ENCODE peak calls at places on chromosomes 2 and 18, in eight cellular contexts. N is CD8-positive, alpha-beta T cell; W is fibroblast of the aortic adventitia; U is suprapubic skin; E is HepG2; K is AG04449; V is choroid plexus epithelial cell; Z is ovary. A is an unnamed sample.

GRCh38 chr2:232447638-232448472 is 8.1 kb upstream of the ALPI start:
- DNase-seq in N (no peak), W (no peak), U (no peak), E (no peak), K (no peak), V (no peak), Z (peak), A (peak)

GRCh38 chr2:85854166-85854509 is 34.7 kb downstream of the ST3GAL5 start:
- DNase-seq in N (no peak), W (no peak), U (no peak), E (no peak), K (no peak), V (no peak), Z (no peak), A (no peak)

GRCh38 chr2:1219901-1220691 is 193.2 kb upstream of the TPO start:
- DNase-seq in N (no peak), W (no peak), U (no peak), E (no peak), K (peak), V (peak), Z (no peak), A (no peak)

GRCh38 chr2:170523506-170523905 is 191.6 kb upstream of the SP5 start:
- DNase-seq in N (no peak), W (no peak), U (no peak), E (peak), K (no peak), V (no peak), Z (no peak), A (no peak)

GRCh38 chr18:61244632-61245031 is 88.6 kb upstream of the CDH20 start:
- DNase-seq in N (no peak), W (no peak), U (no peak), E (no peak), K (no peak), V (no peak), Z (no peak), A (no peak)

GRCh38 chr2:55949613-55950012 is 26.0 kb upstream of the EFEMP1 start:
- DNase-seq in N (no peak), W (no peak), U (no peak), E (no peak), K (no peak), V (peak), Z (no peak), A (no peak)

GRCh38 chr18:5568416-5568815 is 24.6 kb upstream of the EPB41L3 start:
- DNase-seq in N (no peak), W (no peak), U (no peak), E (no peak), K (no peak), V (no peak), Z (no peak), A (no peak)

GRCh38 chr2:227748079-227748478 is 2.4 kb downstream of the SCYGR8 start:
- DNase-seq in N (no peak), W (no peak), U (no peak), E (peak), K (no peak), V (no peak), Z (no peak), A (no peak)

GRCh38 chr18:10049721-10050120 is 135.9 kb downstream of the VAPA start:
- DNase-seq in N (no peak), W (peak), U (peak), E (no peak), K (no peak), V (no peak), Z (no peak), A (no peak)

GRCh38 chr18:63773616-63774015 is 1.6 kb upstream of the SERPINB7 start:
- DNase-seq in N (no peak), W (no peak), U (no peak), E (no peak), K (no peak), V (no peak), Z (no peak), A (no peak)

GRCh38 chr18:59777636-59778035 is 80.4 kb upstream of the CCBE1 start:
- DNase-seq in N (no peak), W (no peak), U (no peak), E (no peak), K (no peak), V (no peak), Z (no peak), A (no peak)

GRCh38 chr2:57376985-57377384 is 669.6 kb upstream of the VRK2 start:
- DNase-seq in N (no peak), W (peak), U (no peak), E (no peak), K (no peak), V (peak), Z (no peak), A (no peak)
- TF ChIP-seq CTCF in N (no peak), W (no peak), U (no peak), E (peak), K (peak), V (peak), Z (no peak), A (peak)

DNA sequence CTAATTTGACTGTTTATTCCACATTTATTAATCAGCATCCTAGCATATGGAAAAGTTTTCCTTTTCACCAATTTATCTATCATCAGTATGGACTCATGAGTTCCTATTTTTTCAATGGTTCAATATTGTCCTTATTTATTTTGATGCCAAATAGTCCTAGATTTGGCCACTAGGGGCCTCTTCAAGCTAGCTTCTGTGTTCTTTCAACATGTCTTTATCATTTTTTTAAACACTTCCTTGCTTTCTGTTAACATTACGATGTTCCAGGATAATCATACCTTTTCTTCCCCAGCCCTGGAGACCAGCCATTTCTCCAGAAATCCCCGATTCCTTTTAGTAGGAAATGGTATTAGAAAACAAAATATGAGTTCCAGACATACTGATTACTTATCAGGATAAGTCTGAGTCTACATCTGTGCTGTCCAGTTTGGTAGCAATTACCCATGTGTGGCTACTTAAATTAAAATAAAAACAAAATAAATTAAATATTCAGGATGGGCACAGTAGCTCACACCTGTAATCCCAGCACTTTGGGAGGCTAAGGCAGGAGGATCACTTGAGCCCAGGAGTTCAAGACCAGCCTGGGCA is 70.6 kb downstream of the RPE start:
- DNase-seq in N (no peak), W (peak), U (no peak), E (peak), K (no peak), V (peak), Z (no peak), A (peak)
- H3K4me3 ChIP-seq in N (no peak), W (no peak), U (no peak), E (no peak), K (no peak), V (peak), Z (no peak), A (no peak)

GRCh38 chr2:165969227-165969626 is 15.7 kb upstream of the TTC21B start:
- DNase-seq in N (no peak), W (no peak), U (no peak), E (no peak), K (no peak), V (peak), Z (no peak), A (no peak)
- TF ChIP-seq CTCF in N (no peak), W (no peak), U (no peak), E (peak), K (no peak), V (no peak), Z (no peak), A (no peak)

GRCh38 chr2:238847432-238847801 is 468 bp upstream of the TWIST2 start:
- DNase-seq in N (no peak), W (peak), U (peak), E (no peak), K (no peak), V (no peak), Z (no peak), A (no peak)
- H3K4me3 ChIP-seq in N (no peak), W (peak), U (peak), E (no peak), K (peak), V (peak), Z (peak), A (peak)

GRCh38 chr2:128053331-128053730 is 25.5 kb upstream of the SAP130 start:
- DNase-seq in N (no peak), W (no peak), U (no peak), E (no peak), K (no peak), V (no peak), Z (no peak), A (no peak)

GRCh38 chr2:128058114-128058513 is 30.3 kb upstream of the SAP130 start:
- DNase-seq in N (no peak), W (no peak), U (no peak), E (no peak), K (no peak), V (no peak), Z (no peak), A (no peak)

GRCh38 chr2:128057334-128057733 is 29.5 kb upstream of the SAP130 start:
- DNase-seq in N (no peak), W (no peak), U (no peak), E (peak), K (no peak), V (no peak), Z (no peak), A (no peak)

GRCh38 chr2:128054104-128054503 is 26.2 kb upstream of the SAP130 start:
- DNase-seq in N (no peak), W (no peak), U (no peak), E (no peak), K (no peak), V (no peak), Z (no peak), A (no peak)
- TF ChIP-seq CTCF in N (no peak), W (no peak), U (no peak), E (no peak), K (no peak), V (no peak), Z (no peak), A (no peak)

GRCh38 chr2:11482473-11483031 is 16.6 kb upstream of the E2F6 start:
- DNase-seq in N (no peak), W (no peak), U (no peak), E (no peak), K (no peak), V (no peak), Z (peak), A (no peak)
- H3K4me3 ChIP-seq in N (no peak), W (peak), U (peak), E (peak), K (peak), V (peak), Z (peak), A (no peak)

GRCh38 chr2:235935071-235935470 is 233.1 kb downstream of the GBX2 start:
- DNase-seq in N (no peak), W (no peak), U (no peak), E (no peak), K (no peak), V (no peak), Z (no peak), A (no peak)

GRCh38 chr2:235936493-235936892 is 231.7 kb downstream of the GBX2 start:
- DNase-seq in N (no peak), W (no peak), U (no peak), E (peak), K (no peak), V (peak), Z (no peak), A (no peak)

GRCh38 chr2:235934059-235934896 is 233.9 kb downstream of the GBX2 start:
- DNase-seq in N (no peak), W (no peak), U (no peak), E (no peak), K (no peak), V (no peak), Z (no peak), A (no peak)

GRCh38 chr2:235937092-235937491 is 231.1 kb downstream of the GBX2 start:
- DNase-seq in N (no peak), W (no peak), U (no peak), E (no peak), K (no peak), V (peak), Z (no peak), A (no peak)

GRCh38 chr2:235935773-235936172 is 232.4 kb downstream of the GBX2 start:
- DNase-seq in N (no peak), W (no peak), U (no peak), E (no peak), K (no peak), V (no peak), Z (no peak), A (no peak)
- TF ChIP-seq CTCF in N (no peak), W (no peak), U (no peak), E (no peak), K (no peak), V (no peak), Z (no peak), A (no peak)

DNA sequence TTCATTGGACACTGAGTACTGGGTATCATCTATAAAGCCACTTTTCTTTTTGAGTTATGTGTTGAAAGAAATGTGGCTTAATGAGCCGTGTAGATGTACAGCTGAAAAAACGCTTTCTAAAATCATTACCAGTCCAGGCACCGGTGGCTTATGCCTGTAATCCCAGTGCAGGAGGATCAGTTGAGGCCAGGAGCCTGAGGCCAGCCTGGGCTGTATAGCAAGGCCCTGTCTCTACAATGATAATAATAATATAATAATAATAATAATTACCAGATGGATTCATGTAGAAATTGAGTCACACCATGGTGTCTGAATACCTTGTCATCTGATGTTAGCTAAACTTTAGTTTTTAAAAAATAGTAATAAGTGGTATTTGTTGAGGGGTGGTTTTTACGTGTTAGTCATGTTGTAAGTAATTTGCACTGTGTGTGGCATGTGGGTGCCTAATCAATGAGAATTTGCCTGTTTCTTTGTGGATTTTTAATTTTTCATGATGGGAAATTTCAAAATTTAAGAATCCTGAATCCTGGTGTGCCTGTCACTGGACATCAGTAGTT is 30.1 kb downstream of the NCK2 start:
- DNase-seq in N (no peak), W (no peak), U (no peak), E (no peak), K (no peak), V (no peak), Z (no peak), A (no peak)
- H3K4me3 ChIP-seq in N (no peak), W (no peak), U (no peak), E (no peak), K (no peak), V (no peak), Z (no peak), A (no peak)